ENCODE peak calls at places on chromosomes 1 and 21, in ten cellular contexts. V is bronchial epithelial cell, Y is pancreas, O is HFF-Myc, C is testis, T is nephron progenitor cell, Q is dorsolateral prefrontal cortex, X is breast epithelium, D is PC-3, R is body of pancreas. W is an unnamed sample.

GRCh38 chr1:50308883-50309282 is 114.4 kb downstream of the DMRTA2 start:
- DNase-seq in V (peak; percentile 23), Y (peak; percentile 26), O (peak; percentile 2), C (peak; percentile 52), T (peak; percentile 71), Q (no peak), X (no peak), D (peak; percentile 27), R (no peak), W (no peak)

GRCh38 chr1:29706936-29707335 is 470.6 kb downstream of the PTPRU start:
- DNase-seq in V (no peak), Y (no peak), O (peak; percentile 15), C (peak; percentile 26), T (peak; percentile 83), Q (no peak), X (no peak), D (peak; percentile 75), R (no peak), W (no peak)

GRCh38 chr1:202834771-202835547 is 24.2 kb downstream of the PCAT6 start:
- DNase-seq in V (peak; percentile 53), Y (no peak), O (no peak), C (no peak), T (no peak), Q (peak; percentile 57), X (no peak), D (peak; percentile 35), R (no peak), W (no peak)

GRCh38 chr1:228032041-228032440 is 25.2 kb downstream of the WNT3A start:
- DNase-seq in V (no peak), Y (no peak), O (no peak), C (no peak), T (no peak), Q (no peak), X (peak; percentile 14), D (no peak), R (no peak), W (no peak)

GRCh38 chr1:12518956-12519707 is 98.9 kb downstream of the DHRS3 start:
- DNase-seq in V (no peak), Y (no peak), O (no peak), C (peak; percentile 47), T (peak; percentile 39), Q (peak; percentile 31), X (no peak), D (peak; percentile 47), R (no peak), W (no peak)

GRCh38 chr1:45769261-45769932 is 18.9 kb upstream of the IPP start:
- DNase-seq in V (peak; percentile 76), Y (no peak), O (peak; percentile 40), C (no peak), T (no peak), Q (no peak), X (no peak), D (no peak), R (no peak), W (no peak)

GRCh38 chr1:172497230-172497629 is 35.7 kb upstream of the SUCO start:
- DNase-seq in V (peak; percentile 61), Y (no peak), O (no peak), C (no peak), T (peak; percentile 29), Q (no peak), X (peak; percentile 71), D (peak; percentile 78), R (peak; percentile 15), W (no peak)

GRCh38 chr1:167720965-167721616 is 691 bp upstream of the MPZL1 start:
- DNase-seq in V (peak; percentile 68), Y (peak; percentile 36), O (peak; percentile 35), C (peak; percentile 81), T (no peak), Q (peak; percentile 33), X (no peak), D (peak; percentile 68), R (peak; percentile 39), W (no peak)

GRCh38 chr1:181050922-181051321 is 17.1 kb downstream of the MR1 start:
- DNase-seq in V (peak; percentile 88), Y (no peak), O (no peak), C (no peak), T (no peak), Q (no peak), X (no peak), D (no peak), R (no peak), W (no peak)

GRCh38 chr1:2866415-2867086 is 65.1 kb upstream of the TTC34 start:
- DNase-seq in V (no peak), Y (no peak), O (no peak), C (no peak), T (no peak), Q (no peak), X (no peak), D (no peak), R (no peak), W (no peak)

GRCh38 chr1:24641646-24642151 is 1.4 kb upstream of the SRRM1 start:
- DNase-seq in V (no peak), Y (peak; percentile 24), O (no peak), C (peak; percentile 47), T (peak; percentile 26), Q (no peak), X (no peak), D (no peak), R (peak; percentile 22), W (no peak)

GRCh38 chr21:27429612-27430361 is 462.9 kb upstream of the ADAMTS5 start:
- DNase-seq in V (no peak), Y (no peak), O (no peak), C (no peak), T (no peak), Q (no peak), X (no peak), D (no peak), R (no peak), W (no peak)

GRCh38 chr1:14426854-14427253 is 171.6 kb upstream of the KAZN start:
- DNase-seq in V (no peak), Y (no peak), O (no peak), C (no peak), T (no peak), Q (no peak), X (no peak), D (peak; percentile 70), R (no peak), W (no peak)

GRCh38 chr1:51270751-51271150 is 34.7 kb downstream of the RNF11 start:
- DNase-seq in V (no peak), Y (no peak), O (no peak), C (no peak), T (no peak), Q (no peak), X (no peak), D (no peak), R (no peak), W (no peak)

DNA sequence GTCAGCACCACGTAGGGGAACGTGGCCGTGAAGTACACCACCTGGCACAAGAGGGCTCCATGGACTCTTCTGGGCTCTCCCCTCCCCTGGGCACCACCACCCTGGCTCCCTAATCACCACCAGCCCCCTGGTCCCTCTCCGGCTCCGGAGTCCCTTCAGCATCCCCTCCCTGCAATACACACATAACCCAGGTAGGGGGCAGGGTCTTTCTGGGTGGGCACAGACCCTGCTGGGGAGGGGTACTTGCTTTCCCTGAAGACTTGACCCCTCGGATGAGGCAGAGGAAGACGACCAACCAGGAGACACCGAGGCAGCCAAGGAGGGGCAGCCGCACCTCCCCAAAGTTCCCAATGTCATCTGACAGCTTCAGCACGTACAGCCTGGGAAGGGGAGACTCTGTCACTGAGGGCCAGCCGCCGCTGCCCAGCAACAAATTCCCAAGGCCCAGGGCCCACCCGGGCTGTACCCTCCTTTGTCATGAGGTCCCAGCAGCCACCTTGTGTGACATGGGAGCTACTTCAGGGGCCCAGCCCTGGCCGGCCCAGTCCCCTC is 11.3 kb downstream of the CCDC24 start:
- DNase-seq in V (no peak), Y (no peak), O (no peak), C (no peak), T (no peak), Q (no peak), X (no peak), D (no peak), R (no peak), W (no peak)
- TF ChIP-seq CTCF in V (no peak), Y (no peak), O (peak; percentile 36), C (no peak), T (peak; percentile 31), Q (no peak), X (no peak), D (peak; percentile 35), R (no peak), W (no peak)

GRCh38 chr1:5388622-5389021 is 603.6 kb downstream of the NPHP4 start:
- DNase-seq in V (no peak), Y (no peak), O (no peak), C (no peak), T (no peak), Q (no peak), X (no peak), D (no peak), R (no peak), W (no peak)
- TF ChIP-seq CTCF in V (no peak), Y (no peak), O (no peak), C (no peak), T (no peak), Q (no peak), X (no peak), D (no peak), R (no peak), W (no peak)

DNA sequence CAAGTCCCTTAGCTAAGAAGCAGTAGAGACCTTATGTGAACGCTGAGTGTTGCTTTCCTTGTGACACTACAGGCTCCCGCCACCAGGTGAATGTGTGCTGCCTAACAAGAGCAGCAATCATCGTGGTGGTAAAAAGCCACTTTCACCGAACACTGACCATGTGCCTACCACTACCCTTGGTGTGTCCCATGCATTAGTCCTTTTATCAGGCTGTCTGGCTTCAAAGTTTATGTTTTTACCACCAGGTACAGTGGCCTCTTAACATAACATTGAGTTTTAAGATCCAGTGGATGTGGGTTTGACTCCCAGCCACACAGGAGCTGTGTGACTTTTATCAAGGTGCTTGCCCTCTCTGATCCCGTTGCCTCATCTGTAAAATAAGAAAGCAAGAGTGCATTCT is 1.7 kb downstream of the C1QB start:
- DNase-seq in V (no peak), Y (no peak), O (no peak), C (no peak), T (no peak), Q (no peak), X (no peak), D (peak; percentile 33), R (no peak), W (no peak)
- TF ChIP-seq CTCF in V (no peak), Y (no peak), O (peak; percentile 7), C (no peak), T (no peak), Q (no peak), X (no peak), D (peak; percentile 43), R (no peak), W (no peak)

DNA sequence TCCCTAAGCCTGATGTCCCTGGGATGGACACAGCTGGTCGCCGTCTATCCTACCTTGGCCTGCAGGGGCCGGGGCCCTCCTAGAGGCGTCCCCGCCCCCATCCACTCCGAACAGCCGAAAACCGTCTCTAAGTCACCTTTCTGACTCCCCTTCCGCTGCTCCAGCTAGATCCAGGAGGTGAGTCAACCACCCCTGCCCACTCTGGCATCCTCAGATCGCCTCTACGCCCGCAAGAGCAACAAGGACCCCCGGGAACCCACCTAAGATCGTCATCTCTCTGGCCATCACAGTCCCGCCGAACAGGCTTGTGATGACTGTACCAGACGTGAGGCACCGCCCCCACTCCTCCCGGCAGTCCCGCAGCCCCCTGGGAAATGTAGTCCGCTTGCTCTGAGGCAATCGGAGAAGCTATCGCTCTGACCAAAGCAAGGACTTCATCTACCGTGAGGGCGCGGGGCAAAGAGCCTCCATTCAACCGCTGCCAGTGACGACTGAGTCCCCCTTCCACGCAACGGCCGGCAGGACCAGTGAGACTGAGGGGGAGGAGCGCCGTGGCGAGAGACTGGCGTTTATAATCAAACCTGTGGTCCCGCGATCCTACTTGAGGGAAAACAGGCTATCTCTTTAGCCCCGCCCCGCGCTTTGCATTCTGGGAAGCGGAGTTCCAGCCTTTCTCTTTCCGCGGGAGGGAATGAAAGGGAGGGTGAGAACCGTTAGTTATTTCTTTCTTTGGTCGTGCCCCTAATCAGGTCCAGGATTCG is at the start of gene HSPA13:
- DNase-seq in V (peak; percentile 98), Y (peak; percentile 100), O (peak; percentile 98), C (peak; percentile 100), T (peak; percentile 97), Q (peak; percentile 100), X (peak; percentile 97), D (peak; percentile 99), R (peak; percentile 99), W (peak; percentile 99)
- TF ChIP-seq CTCF in V (no peak), Y (no peak), O (no peak), C (no peak), T (no peak), Q (peak; percentile 47), X (no peak), D (no peak), R (no peak), W (no peak)

W was measured in omental fat pad.